ENCODE peak calls at places on chromosomes 4 and X, in five cellular contexts. J is tibial artery, I is aorta, R is adipocyte, D is A549. F is an unnamed sample.

GRCh38 chr4:960736-961650 is 12.4 kb downstream of the DGKQ start:
- DNase-seq in R (no peak), I (peak; percentile 45), D (no peak), J (no peak), F (no peak)

GRCh38 chr4:152257601-152258066 is 278.3 kb downstream of the FBXW7 start:
- DNase-seq in I (no peak), R (peak; percentile 8), J (no peak), D (no peak), F (no peak)

GRCh38 chrX:20362268-20363002 is 95.7 kb upstream of the RPS6KA3 start:
- DNase-seq in R (peak; percentile 40), I (no peak), J (no peak), D (peak; percentile 60), F (no peak)

GRCh38 chr4:152956650-152957436 is 20.7 kb downstream of the FHDC1 start:
- DNase-seq in I (no peak), J (no peak), D (no peak), R (peak; percentile 80), F (no peak)

GRCh38 chr4:125801373-125801772 is 486.6 kb downstream of the FAT4 start:
- DNase-seq in J (no peak), D (no peak), R (peak; percentile 8), I (no peak), F (no peak)

GRCh38 chr4:148376151-148376550 is 66.1 kb downstream of the NR3C2 start:
- DNase-seq in I (peak; percentile 47), J (peak; percentile 34), D (no peak), R (peak; percentile 23), F (peak; percentile 84)

GRCh38 chrX:14030248-14030592 is 528 bp upstream of the GEMIN8 start:
- DNase-seq in I (no peak), R (peak; percentile 62), J (no peak), D (no peak), F (no peak)

GRCh38 chr4:24805036-24805435 is 9.7 kb downstream of the SOD3 start:
- DNase-seq in J (no peak), I (no peak), R (no peak), D (no peak), F (no peak)

GRCh38 chr4:86600007-86600653 is 6.0 kb downstream of the PTPN13 start:
- DNase-seq in J (no peak), I (no peak), R (no peak), D (no peak), F (no peak)

GRCh38 chr4:84877051-84877833 is 89.2 kb downstream of the WDFY3 start:
- DNase-seq in I (no peak), D (no peak), J (no peak), R (peak; percentile 27), F (no peak)

GRCh38 chrX:119880552-119881437 is 9.2 kb downstream of the NDUFA1 start:
- DNase-seq in R (peak; percentile 66), I (no peak), D (peak; percentile 59), J (no peak), F (peak; percentile 51)

GRCh38 chr4:75821966-75822365 is 80.3 kb downstream of the PPEF2 start:
- DNase-seq in J (no peak), D (no peak), R (peak; percentile 29), I (no peak), F (no peak)

GRCh38 chr4:2417765-2418651 is at the start of gene ZFYVE28:
- DNase-seq in J (no peak), I (peak; percentile 70), R (no peak), D (peak; percentile 22), F (no peak)

GRCh38 chr4:20944961-20945360 is 244.7 kb downstream of the PACRGL start:
- DNase-seq in I (no peak), J (no peak), R (no peak), D (no peak), F (no peak)
- H3K9me3 ChIP-seq in I (peaks cover 1% of the 10 kb centered on the region), J (no peaks in the 10 kb centered on the region), R (peaks cover 1% of the 10 kb centered on the region), D (no peaks in the 10 kb centered on the region), F (no peaks in the 10 kb centered on the region)

GRCh38 chrX:62928906-62929305 is 422.2 kb downstream of the SPIN4 start:
- DNase-seq in I (no peak), D (no peak), R (no peak), J (no peak), F (no peak)
- H3K9me3 ChIP-seq in I (no peaks in the 10 kb centered on the region), D (no peaks in the 10 kb centered on the region), R (peaks cover 19% of the 10 kb centered on the region), J (no peaks in the 10 kb centered on the region), F (no peaks in the 10 kb centered on the region)

DNA sequence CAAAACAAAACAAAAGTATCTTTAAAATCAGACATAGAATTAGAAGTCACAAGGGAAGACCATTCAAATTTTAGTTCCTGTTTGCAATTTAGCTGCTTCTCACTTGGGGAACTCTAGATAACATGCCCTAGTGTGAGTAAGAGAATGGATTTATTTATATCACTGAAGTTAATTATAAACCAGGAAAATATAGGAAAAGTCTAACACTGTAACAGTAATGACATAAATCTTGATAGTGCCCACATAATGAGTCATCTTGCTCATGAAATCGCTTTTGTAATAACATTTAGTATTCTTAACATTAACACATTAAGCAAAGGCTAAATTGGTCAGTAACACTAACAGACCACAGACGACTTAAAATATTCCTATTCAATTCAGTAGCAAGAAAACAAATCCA is 710.7 kb downstream of the STPG2 start:
- DNase-seq in I (no peak), D (no peak), J (no peak), R (no peak), F (no peak)
- H3K9me3 ChIP-seq in I (no peaks in the 10 kb centered on the region), D (no peaks in the 10 kb centered on the region), J (no peaks in the 10 kb centered on the region), R (peaks cover 5% of the 10 kb centered on the region), F (no peaks in the 10 kb centered on the region)

DNA sequence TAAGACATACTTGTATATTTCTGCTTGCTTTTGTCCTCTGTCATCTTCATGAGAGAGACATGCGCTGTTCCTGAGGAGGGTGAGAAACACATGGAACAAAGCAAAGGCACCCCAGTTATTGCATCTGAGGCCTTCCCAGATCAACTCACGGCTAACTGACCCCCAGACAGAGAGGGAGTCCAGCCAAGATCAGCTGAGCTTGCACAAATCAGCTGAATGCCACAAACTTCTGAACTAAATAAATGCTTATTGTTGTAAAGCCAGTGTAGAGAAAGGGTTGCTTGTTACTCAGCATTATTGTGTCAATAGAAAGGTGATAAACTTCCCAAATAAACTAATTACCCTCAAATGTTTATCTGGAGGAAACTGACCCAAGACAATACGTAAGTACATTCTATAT is 163.8 kb downstream of the BTC start:
- DNase-seq in J (no peak), R (no peak), I (no peak), D (no peak), F (no peak)
- H3K9me3 ChIP-seq in J (no peaks in the 10 kb centered on the region), R (no peaks in the 10 kb centered on the region), I (no peaks in the 10 kb centered on the region), D (peaks cover 3% of the 10 kb centered on the region), F (no peaks in the 10 kb centered on the region)

GRCh38 chr4:101230806-101231426 is 116.4 kb downstream of the PPP3CA start:
- DNase-seq in R (peak; percentile 38), I (no peak), J (no peak), D (no peak), F (no peak)
- H3K9me3 ChIP-seq in R (peaks cover 3% of the 10 kb centered on the region), I (no peaks in the 10 kb centered on the region), J (no peaks in the 10 kb centered on the region), D (no peaks in the 10 kb centered on the region), F (no peaks in the 10 kb centered on the region)

GRCh38 chrX:66016905-66017658 is 22.8 kb downstream of the VSIG4 start:
- DNase-seq in R (no peak), I (no peak), D (no peak), J (no peak), F (no peak)
- H3K9me3 ChIP-seq in R (peaks cover 4% of the 10 kb centered on the region), I (no peaks in the 10 kb centered on the region), D (no peaks in the 10 kb centered on the region), J (no peaks in the 10 kb centered on the region), F (no peaks in the 10 kb centered on the region)

DNA sequence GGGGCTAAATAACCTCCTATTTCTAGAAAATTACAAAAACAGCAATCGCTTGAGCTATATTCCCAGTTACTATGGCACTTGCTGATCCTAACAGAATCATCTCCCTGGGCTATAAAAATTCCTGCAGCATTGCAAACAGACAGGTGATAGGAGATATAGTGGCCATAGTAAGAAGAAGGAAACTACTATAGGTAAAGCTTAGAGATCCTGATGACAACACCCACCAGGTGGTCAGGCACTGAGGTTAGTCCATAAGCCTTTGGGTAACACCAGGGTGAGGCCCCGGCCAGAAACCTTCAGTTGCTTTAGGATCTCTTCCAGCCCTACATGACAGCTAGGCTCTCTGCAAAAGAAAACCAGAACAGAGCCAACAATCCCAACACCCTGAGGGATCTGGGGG is 197.9 kb upstream of the PPP1R2C start:
- DNase-seq in J (no peak), I (no peak), D (no peak), R (no peak), F (no peak)
- H3K9me3 ChIP-seq in J (no peaks in the 10 kb centered on the region), I (no peaks in the 10 kb centered on the region), D (no peaks in the 10 kb centered on the region), R (peaks cover 9% of the 10 kb centered on the region), F (no peaks in the 10 kb centered on the region)

GRCh38 chr4:129059028-129059427 is 34.3 kb downstream of the SCLT1 start:
- DNase-seq in I (no peak), R (no peak), D (no peak), J (no peak), F (no peak)

GRCh38 chr4:129064717-129065116 is 28.6 kb downstream of the SCLT1 start:
- DNase-seq in I (no peak), R (peak; percentile 85), D (no peak), J (no peak), F (no peak)

GRCh38 chr4:129063640-129064039 is 29.7 kb downstream of the SCLT1 start:
- DNase-seq in I (no peak), D (no peak), R (no peak), J (no peak), F (no peak)

DNA sequence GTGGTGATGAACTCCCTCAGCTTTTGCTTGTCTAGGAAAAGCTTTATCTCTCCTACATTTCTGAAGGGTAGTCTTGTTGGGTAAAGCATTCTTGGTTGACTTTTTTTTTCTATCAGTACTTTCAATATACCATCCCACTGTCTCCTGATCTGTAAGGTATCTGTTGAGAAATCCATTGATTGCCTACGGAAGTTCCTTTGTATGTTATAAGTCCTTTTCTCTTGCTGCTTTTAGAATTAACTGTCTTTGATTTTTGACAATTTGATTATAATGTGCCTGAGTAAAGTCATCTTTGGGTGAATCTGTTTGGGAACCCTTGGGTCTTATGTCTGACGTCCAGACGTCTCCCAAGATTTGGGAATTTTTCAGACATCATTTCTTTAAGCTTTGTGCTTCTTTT is 30.8 kb downstream of the SCLT1 start:
- DNase-seq in D (no peak), R (no peak), J (no peak), I (no peak), F (no peak)
- H3K9me3 ChIP-seq in D (peaks cover 38% of the 10 kb centered on the region), R (peaks cover 44% of the 10 kb centered on the region), J (peaks cover 51% of the 10 kb centered on the region), I (peaks cover 19% of the 10 kb centered on the region), F (peaks cover 48% of the 10 kb centered on the region)

F was measured in naive thymus-derived CD4-positive, alpha-beta T cell.